ENCODE peak calls at places on chromosome X, in eight cellular contexts. N is T-cell; L is HT-29; X is foreskin fibroblast; J is mucosa of descending colon; T is Karpas-422; Y is Ammon's horn; V is activated T-helper 1 cell treated with anti-CD3 and anti-CD28 coated beads, Interleukin-2, amount 50 U/mL, for 16 hours. D is an unnamed sample.

GRCh38 chrX:74133156-74133796 is 170.7 kb upstream of the ZCCHC13 start:
- DNase-seq in N (peak), L (peak), X (peak), J (no peak), T (peak), Y (peak), V (no peak), D (peak)

GRCh38 chrX:53196678-53197077 is 28.3 kb downstream of the KDM5C start:
- DNase-seq in N (no peak), L (no peak), X (no peak), J (no peak), T (no peak), Y (no peak), V (no peak), D (no peak)

GRCh38 chrX:24423960-24424359 is 41.1 kb upstream of the PDK3 start:
- DNase-seq in N (no peak), L (no peak), X (peak), J (no peak), T (no peak), Y (no peak), V (no peak), D (no peak)

GRCh38 chrX:107450823-107451509 is 1.5 kb downstream of the FRMPD3 start:
- DNase-seq in N (no peak), L (no peak), X (no peak), J (no peak), T (peak), Y (peak), V (no peak), D (no peak)

GRCh38 chrX:147776988-147777387 is 134.7 kb upstream of the FMR1 start:
- DNase-seq in N (no peak), L (no peak), X (no peak), J (no peak), T (no peak), Y (no peak), V (no peak), D (no peak)

GRCh38 chrX:13741695-13742094 is 7.1 kb downstream of the OFD1 start:
- DNase-seq in N (no peak), L (no peak), X (no peak), J (no peak), T (no peak), Y (no peak), V (no peak), D (no peak)

GRCh38 chrX:56623316-56623715 is 59.9 kb downstream of the UBQLN2 start:
- DNase-seq in N (no peak), L (no peak), X (no peak), J (no peak), T (no peak), Y (no peak), V (no peak), D (no peak)

GRCh38 chrX:46407753-46408130 is 137.5 kb downstream of the ZNF674 start:
- DNase-seq in N (no peak), L (no peak), X (peak), J (no peak), T (no peak), Y (no peak), V (no peak), D (no peak)

GRCh38 chrX:136200466-136200865 is 50.7 kb downstream of the MAP7D3 start:
- DNase-seq in N (no peak), L (peak), X (peak), J (no peak), T (peak), Y (no peak), V (no peak), D (no peak)

GRCh38 chrX:46305431-46305830 is 239.8 kb downstream of the ZNF674 start:
- DNase-seq in N (no peak), L (no peak), X (no peak), J (no peak), T (no peak), Y (no peak), V (no peak), D (no peak)

GRCh38 chrX:71917621-71918341 is 7.1 kb downstream of the NHSL2 start:
- DNase-seq in N (no peak), L (no peak), X (peak), J (no peak), T (no peak), Y (no peak), V (no peak), D (no peak)

GRCh38 chrX:38111196-38111595 is 104.8 kb downstream of the SYTL5 start:
- DNase-seq in N (no peak), L (no peak), X (no peak), J (no peak), T (no peak), Y (no peak), V (no peak), D (no peak)

GRCh38 chrX:39336709-39337294 is 535.5 kb downstream of the MID1IP1 start:
- DNase-seq in N (no peak), L (no peak), X (no peak), J (no peak), T (no peak), Y (no peak), V (no peak), D (no peak)

GRCh38 chrX:149013081-149013480 is 492.0 kb downstream of the IDS start:
- DNase-seq in N (no peak), L (no peak), X (no peak), J (no peak), T (no peak), Y (no peak), V (no peak), D (no peak)

GRCh38 chrX:18574591-18574990 is 97.3 kb downstream of the RS1 start:
- DNase-seq in N (no peak), L (peak), X (peak), J (no peak), T (no peak), Y (no peak), V (no peak), D (no peak)

GRCh38 chrX:138026211-138026610 is 460.3 kb downstream of the ZIC3 start:
- DNase-seq in N (no peak), L (no peak), X (no peak), J (no peak), T (peak), Y (no peak), V (no peak), D (no peak)

GRCh38 chrX:95056901-95057300 is 1382.9 kb downstream of the FAM133A start:
- DNase-seq in N (no peak), L (peak), X (peak), J (no peak), T (peak), Y (peak), V (no peak), D (no peak)

GRCh38 chrX:118755633-118756032 is 28.2 kb downstream of the IL13RA1 start:
- DNase-seq in N (no peak), L (no peak), X (no peak), J (no peak), T (no peak), Y (no peak), V (no peak), D (no peak)

GRCh38 chrX:129773649-129774458 is 5.9 kb upstream of the SASH3 start:
- DNase-seq in N (no peak), L (peak), X (no peak), J (no peak), T (no peak), Y (no peak), V (no peak), D (no peak)

GRCh38 chrX:76420237-76420636 is 7.3 kb upstream of the MAGEE1 start:
- DNase-seq in N (no peak), L (peak), X (no peak), J (no peak), T (peak), Y (no peak), V (no peak), D (no peak)

GRCh38 chrX:121308276-121308805 is 260.9 kb downstream of the GLUD2 start:
- DNase-seq in N (no peak), L (peak), X (peak), J (no peak), T (peak), Y (peak), V (peak), D (no peak)